ENCODE peak calls at places on chromosomes 13 and 19, in eight cellular contexts. C, M, X, K, Z, T, F and B are unnamed samples.

GRCh38 chr13:50514249-50514648 is 329.2 kb downstream of the DLEU7 start:
- DNase-seq in M (no peak), Z (no peak), C (no peak), X (no peak), T (no peak), F (no peak), K (no peak), B (no peak)

GRCh38 chr13:102089177-102089576 is 312.7 kb downstream of the FGF14 start:
- DNase-seq in K (no peak), M (no peak), Z (no peak), T (no peak), X (no peak), F (no peak), C (no peak), B (no peak)

GRCh38 chr19:10952809-10953208 is 8.0 kb upstream of the SMARCA4 start:
- DNase-seq in Z (no peak), X (no peak), K (no peak), M (no peak), F (no peak), T (no peak), C (no peak), B (no peak)

GRCh38 chr19:2424686-2425621 is 2.4 kb downstream of the TIMM13 start:
- DNase-seq in T (no peak), K (peak; percentile 34), C (no peak), Z (peak; percentile 21), M (no peak), X (peak; percentile 83), F (no peak), B (peak; percentile 84)

GRCh38 chr19:8517551-8518442 is 3.8 kb upstream of the ZNF414 start:
- DNase-seq in T (peak; percentile 22), F (no peak), M (peak; percentile 24), X (no peak), K (peak; percentile 29), Z (no peak), C (peak; percentile 36), B (no peak)

GRCh38 chr13:95756072-95756471 is 79.1 kb downstream of the DNAJC3 start:
- DNase-seq in X (no peak), M (no peak), C (no peak), T (no peak), Z (no peak), K (no peak), F (no peak), B (no peak)

GRCh38 chr13:33927315-33927714 is 109.4 kb downstream of the RFC3 start:
- DNase-seq in C (no peak), K (no peak), Z (peak; percentile 16), X (no peak), F (no peak), T (no peak), M (no peak), B (no peak)

GRCh38 chr13:72457151-72457550 is 270.3 kb downstream of the MZT1 start:
- DNase-seq in Z (no peak), F (no peak), C (no peak), M (no peak), K (no peak), T (no peak), X (no peak), B (peak; percentile 2)

GRCh38 chr13:99386911-99387788 is 80.0 kb upstream of the GPR183 start:
- DNase-seq in C (peak; percentile 93), T (peak; percentile 80), F (no peak), Z (no peak), K (no peak), X (peak; percentile 54), M (peak; percentile 77), B (peak; percentile 84)

GRCh38 chr13:48531416-48532145 is 1.3 kb downstream of the RCBTB2 start:
- DNase-seq in F (no peak), C (peak; percentile 21), K (no peak), T (no peak), Z (no peak), X (no peak), M (no peak), B (no peak)